ENCODE peak calls at places on chromosomes 13 and 19, in seven cellular contexts. E is GM23248, F is cardiac muscle cell, W is cardiac fibroblast, R is vagina, O is Peyer's patch, D is adipocyte. I is an unnamed sample.

GRCh38 chr13:107466326-107466725 is 749.0 kb downstream of the LIG4 start:
- DNase-seq in E (peak; percentile 61), F (no peak), W (no peak), R (no peak), O (no peak), D (peak; percentile 36), I (peak; percentile 84)

GRCh38 chr13:80591978-80592377 is 251.1 kb upstream of the SPRY2 start:
- DNase-seq in E (no peak), F (no peak), W (no peak), R (no peak), O (no peak), D (no peak), I (no peak)

GRCh38 chr19:49128545-49129237 is 9.3 kb downstream of the PPFIA3 start:
- DNase-seq in E (no peak), F (no peak), W (no peak), R (no peak), O (no peak), D (no peak), I (no peak)

GRCh38 chr13:39232999-39233398 is 194.7 kb downstream of the NHLRC3 start:
- DNase-seq in E (no peak), F (no peak), W (no peak), R (no peak), O (no peak), D (no peak), I (no peak)

GRCh38 chr19:33799507-33799906 is 2.8 kb downstream of the KCTD15 start:
- DNase-seq in E (no peak), F (no peak), W (no peak), R (no peak), O (no peak), D (no peak), I (no peak)

GRCh38 chr19:47063874-47064273 is 15.4 kb upstream of the TMEM160 start:
- DNase-seq in E (no peak), F (no peak), W (no peak), R (no peak), O (no peak), D (no peak), I (no peak)

GRCh38 chr13:43238341-43239083 is 215.1 kb downstream of the DNAJC15 start:
- DNase-seq in E (no peak), F (no peak), W (no peak), R (no peak), O (no peak), D (no peak), I (no peak)

GRCh38 chr13:27481766-27482165 is 31.4 kb upstream of the MTIF3 start:
- DNase-seq in E (peak; percentile 32), F (peak; percentile 68), W (peak; percentile 35), R (no peak), O (peak; percentile 68), D (peak; percentile 42), I (no peak)

GRCh38 chr13:28574617-28575142 is 79.8 kb upstream of the FLT1 start:
- DNase-seq in E (peak; percentile 96), F (no peak), W (peak; percentile 91), R (no peak), O (peak; percentile 79), D (peak; percentile 58), I (peak; percentile 97)

GRCh38 chr13:59483441-59484116 is 680.1 kb downstream of the DIAPH3 start:
- DNase-seq in E (no peak), F (peak; percentile 71), W (peak; percentile 71), R (no peak), O (no peak), D (peak; percentile 15), I (peak; percentile 81)

GRCh38 chr19:50933640-50934039 is 19.2 kb downstream of the KLK5 start:
- DNase-seq in E (peak; percentile 68), F (no peak), W (peak; percentile 29), R (no peak), O (no peak), D (peak; percentile 28), I (peak; percentile 6)

GRCh38 chr19:17765069-17765618 is 13.9 kb downstream of the FCHO1 start:
- DNase-seq in E (no peak), F (no peak), W (no peak), R (no peak), O (peak; percentile 89), D (no peak), I (no peak)

GRCh38 chr19:8592231-8593009 is 15.2 kb upstream of the MYO1F start:
- DNase-seq in E (peak; percentile 100), F (peak; percentile 100), W (peak; percentile 98), R (no peak), O (peak; percentile 97), D (peak; percentile 100), I (peak; percentile 86)

GRCh38 chr19:1051791-1052190 is 11.9 kb downstream of the ABCA7 start:
- DNase-seq in E (no peak), F (no peak), W (no peak), R (no peak), O (no peak), D (no peak), I (no peak)

GRCh38 chr19:43773725-43774102 is 7.1 kb downstream of the KCNN4 start:
- DNase-seq in E (no peak), F (no peak), W (no peak), R (no peak), O (no peak), D (no peak), I (no peak)
- H3K4me3 ChIP-seq in E (no peak overlapping the region), F (no peak overlapping the region), W (no peak overlapping the region), R (no peak overlapping the region), O (no peak overlapping the region), D (no peak overlapping the region), I (no peak overlapping the region)

DNA sequence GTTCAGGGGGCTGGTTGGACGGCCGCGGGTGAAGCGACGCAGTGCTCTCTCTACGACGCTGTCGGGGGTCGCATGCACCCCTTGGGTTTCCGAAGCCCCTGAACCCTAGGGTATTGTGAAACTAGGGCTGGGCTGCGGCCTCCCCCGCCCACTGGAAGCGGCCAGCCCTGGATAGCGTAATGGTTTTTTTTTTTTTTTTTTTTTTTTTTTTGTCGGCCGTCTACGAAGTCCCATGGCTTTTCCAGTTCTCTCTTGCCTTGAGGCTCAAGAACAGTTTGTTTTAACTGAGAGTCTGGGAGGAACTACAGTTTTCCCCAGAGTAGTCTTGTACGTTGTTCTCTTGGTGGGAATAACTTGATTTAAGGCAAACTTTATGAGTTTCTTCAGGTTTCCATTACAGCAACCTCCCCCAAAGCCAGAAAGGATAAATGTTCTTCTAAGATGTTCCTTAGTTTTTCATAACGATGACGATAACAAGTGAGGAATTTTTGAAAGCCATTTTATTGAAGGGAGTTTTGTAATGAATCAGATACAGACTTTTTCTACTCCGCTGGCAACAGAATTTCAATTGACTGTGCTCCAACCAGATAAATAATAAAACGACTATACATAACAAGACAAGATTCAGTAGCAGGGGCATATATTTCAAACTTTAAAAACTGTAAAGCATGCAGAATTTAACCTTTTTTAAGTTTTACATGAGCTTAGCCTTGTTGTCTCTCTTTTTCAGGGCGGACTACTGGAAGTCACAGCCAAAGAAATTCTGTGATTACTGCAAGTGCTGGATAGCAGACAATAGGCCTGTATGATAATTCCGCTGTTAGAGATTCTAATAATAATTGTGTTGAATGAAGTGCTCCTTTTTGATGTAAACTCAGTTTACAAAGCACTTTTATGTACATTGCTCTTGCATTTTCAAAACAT is 867 bp downstream of the WBP4 start:
- DNase-seq in E (peak; percentile 87), F (peak; percentile 79), W (peak; percentile 85), R (no peak), O (no peak), D (peak; percentile 90), I (peak; percentile 60)
- H3K4me3 ChIP-seq in E (peak overlapping the region; percentile 98), F (peak overlapping the region; percentile 95), W (peak overlapping the region; percentile 79), R (peak overlapping the region; percentile 72), O (peak overlapping the region; percentile 76), D (peak overlapping the region; percentile 97), I (peak overlapping the region; percentile 88)

GRCh38 chr19:15640904-15641597 is 354 bp downstream of the CYP4F3 start:
- DNase-seq in E (peak; percentile 1), F (no peak), W (no peak), R (no peak), O (peak; percentile 70), D (no peak), I (no peak)
- H3K4me3 ChIP-seq in E (no peak overlapping the region), F (no peak overlapping the region), W (no peak overlapping the region), R (no peak overlapping the region), O (no peak overlapping the region), D (no peak overlapping the region), I (no peak overlapping the region)

GRCh38 chr19:56837892-56838679 is 2.4 kb downstream of the PEG3 start:
- DNase-seq in E (peak; percentile 60), F (no peak), W (peak; percentile 78), R (no peak), O (peak; percentile 46), D (no peak), I (no peak)

GRCh38 chr19:56838680-56838929 is 1.9 kb downstream of the PEG3 start:
- DNase-seq in E (no peak), F (no peak), W (no peak), R (no peak), O (no peak), D (no peak), I (no peak)

GRCh38 chr19:56836059-56836458 is 4.5 kb downstream of the PEG3 start:
- DNase-seq in E (no peak), F (no peak), W (no peak), R (no peak), O (no peak), D (no peak), I (no peak)

GRCh38 chr19:56837004-56837403 is 3.5 kb downstream of the PEG3 start:
- DNase-seq in E (peak; percentile 18), F (no peak), W (peak; percentile 2), R (no peak), O (no peak), D (no peak), I (no peak)

GRCh38 chr19:56837492-56837891 is 3.0 kb downstream of the PEG3 start:
- DNase-seq in E (peak; percentile 61), F (no peak), W (peak; percentile 74), R (no peak), O (peak; percentile 50), D (no peak), I (no peak)
- H3K4me3 ChIP-seq in E (peak overlapping the region; percentile 63), F (no peak overlapping the region), W (no peak overlapping the region), R (peak overlapping the region; percentile 42), O (no peak overlapping the region), D (peak overlapping the region; percentile 81), I (no peak overlapping the region)